ENCODE peak calls at places on chromosomes 13 and 19, in four cellular contexts. I is frontal cortex; K is activated naive CD8-positive, alpha-beta T cell treated with anti-CD3 and anti-CD28 coated beads, Interleukin-2, amount 50 U/mL, for 16 hours; U is DMS53. B is an unnamed sample.

GRCh38 chr19:15374105-15374651 is 5.4 kb downstream of the AKAP8 start:
- DNase-seq in I (no peak), K (no peak), U (no peak), B (peak; percentile 43)

GRCh38 chr13:36131931-36132297 is 732 bp upstream of the DCLK1 start:
- DNase-seq in I (no peak), K (no peak), U (peak; percentile 75), B (no peak)

GRCh38 chr19:12641456-12641855 is 25.1 kb downstream of the MAN2B1 start:
- DNase-seq in I (no peak), K (no peak), U (no peak), B (no peak)

GRCh38 chr13:113404723-113405471 is 41.0 kb upstream of the GRTP1 start:
- DNase-seq in I (no peak), K (no peak), U (no peak), B (no peak)

GRCh38 chr13:37065893-37066526 is 6.5 kb upstream of the SUPT20H start:
- DNase-seq in I (no peak), K (no peak), U (peak; percentile 26), B (no peak)

GRCh38 chr13:111216166-111216960 is 101.3 kb downstream of the ARHGEF7 start:
- DNase-seq in I (no peak), K (no peak), U (peak; percentile 21), B (peak; percentile 81)

GRCh38 chr13:98476538-98476966 is 100.4 kb downstream of the STK24 start:
- DNase-seq in I (peak; percentile 56), K (peak; percentile 72), U (no peak), B (no peak)

GRCh38 chr19:4297901-4298771 is 4.1 kb downstream of the TMIGD2 start:
- DNase-seq in I (no peak), K (no peak), U (no peak), B (no peak)

GRCh38 chr19:41144403-41144802 is 30.2 kb downstream of the CYP2F1 start:
- DNase-seq in I (peak; percentile 48), K (peak; percentile 74), U (peak; percentile 88), B (peak; percentile 77)

GRCh38 chr19:1235625-1236538 is 1.9 kb downstream of the CBARP start:
- DNase-seq in I (no peak), K (no peak), U (no peak), B (no peak)

GRCh38 chr13:75685239-75685697 is 49.1 kb downstream of the LMO7 start:
- DNase-seq in I (no peak), K (no peak), U (peak; percentile 86), B (no peak)

GRCh38 chr19:34576292-34576691 is 94.7 kb downstream of the WTIP start:
- DNase-seq in I (no peak), K (no peak), U (no peak), B (no peak)

GRCh38 chr13:94494021-94494420 is 14.5 kb upstream of the DCT start:
- DNase-seq in I (no peak), K (no peak), U (no peak), B (peak; percentile 57)

GRCh38 chr19:16579381-16579780 is 7.2 kb upstream of the SLC35E1 start:
- DNase-seq in I (no peak), K (no peak), U (no peak), B (no peak)

GRCh38 chr13:31048521-31048920 is 113.2 kb downstream of the HSPH1 start:
- DNase-seq in I (no peak), K (no peak), U (no peak), B (no peak)

GRCh38 chr19:42693760-42694350 is 46.4 kb downstream of the PSG3 start:
- DNase-seq in I (no peak), K (no peak), U (peak; percentile 70), B (peak; percentile 19)

GRCh38 chr19:15014579-15014978 is 34.7 kb upstream of the CASP14 start:
- DNase-seq in I (no peak), K (no peak), U (no peak), B (no peak)

B was measured in glutamatergic neuron.